ENCODE peak calls at places on chromosomes 11 and 22, in six cellular contexts. M, C, V, K, F and Q are unnamed samples.

GRCh38 chr22:27632451-27633295 is 168.9 kb downstream of the MN1 start:
- DNase-seq in C (no peak), V (no peak), M (no peak), F (no peak), K (no peak), Q (no peak)

GRCh38 chr11:119578466-119579220 is 150.4 kb downstream of the NECTIN1 start:
- DNase-seq in F (no peak), V (no peak), C (no peak), M (no peak), K (no peak), Q (peak; percentile 42)

GRCh38 chr11:129814244-129814992 is 1.2 kb upstream of the TMEM45B start:
- DNase-seq in K (no peak), C (no peak), M (no peak), V (no peak), F (peak; percentile 88), Q (peak; percentile 40)

GRCh38 chr11:123251656-123252344 is 56.8 kb upstream of the CLMP start:
- DNase-seq in K (no peak), C (peak; percentile 72), V (no peak), F (peak; percentile 74), M (peak; percentile 46), Q (no peak)

GRCh38 chr22:19868333-19868732 is 13.7 kb upstream of the GNB1L start:
- DNase-seq in K (no peak), V (no peak), C (no peak), M (no peak), F (no peak), Q (peak; percentile 5)

GRCh38 chr11:44538375-44539054 is 26.9 kb upstream of the CD82 start:
- DNase-seq in M (peak; percentile 78), F (peak; percentile 88), C (peak; percentile 67), V (peak; percentile 78), K (peak; percentile 52), Q (peak; percentile 64)

GRCh38 chr22:28430656-28431055 is 249.0 kb downstream of the TTC28 start:
- DNase-seq in F (no peak), C (no peak), V (no peak), M (no peak), K (no peak), Q (no peak)

GRCh38 chr22:22171357-22172218 is 73.0 kb upstream of the VPREB1 start:
- DNase-seq in K (peak; percentile 45), C (no peak), V (no peak), M (no peak), F (peak; percentile 40), Q (no peak)

GRCh38 chr11:113675565-113675964 is 30.5 kb downstream of the TMPRSS5 start:
- DNase-seq in F (no peak), V (no peak), C (no peak), M (no peak), K (no peak), Q (no peak)

GRCh38 chr11:121321614-121322243 is 29.2 kb downstream of the SC5D start:
- DNase-seq in M (peak; percentile 41), C (no peak), F (peak; percentile 73), V (no peak), K (peak; percentile 12), Q (peak; percentile 18)

GRCh38 chr22:48485144-48486135 is 1342.2 kb downstream of the BRD1 start:
- DNase-seq in F (no peak), M (no peak), K (no peak), V (no peak), C (no peak), Q (peak; percentile 25)

GRCh38 chr22:29524440-29525191 is 28.9 kb downstream of the THOC5 start:
- DNase-seq in F (peak; percentile 63), K (no peak), M (no peak), C (peak; percentile 70), V (peak; percentile 27), Q (no peak)

GRCh38 chr11:102669664-102670063 is 35.9 kb downstream of the MMP27 start:
- DNase-seq in K (no peak), M (no peak), F (no peak), C (no peak), V (no peak), Q (no peak)

GRCh38 chr11:57424802-57425564 is 1.9 kb downstream of the SLC43A3 start:
- DNase-seq in K (no peak), C (peak; percentile 84), F (peak; percentile 69), M (peak; percentile 82), V (peak; percentile 56), Q (peak; percentile 60)

GRCh38 chr22:23539135-23539838 is 40.8 kb downstream of the IGLL1 start:
- DNase-seq in M (peak; percentile 87), K (peak; percentile 81), V (peak; percentile 83), C (peak; percentile 79), F (peak; percentile 94), Q (peak; percentile 93)

GRCh38 chr11:27420217-27420616 is 52.4 kb downstream of the LGR4 start:
- DNase-seq in F (no peak), K (no peak), M (no peak), V (no peak), C (no peak), Q (no peak)

DNA sequence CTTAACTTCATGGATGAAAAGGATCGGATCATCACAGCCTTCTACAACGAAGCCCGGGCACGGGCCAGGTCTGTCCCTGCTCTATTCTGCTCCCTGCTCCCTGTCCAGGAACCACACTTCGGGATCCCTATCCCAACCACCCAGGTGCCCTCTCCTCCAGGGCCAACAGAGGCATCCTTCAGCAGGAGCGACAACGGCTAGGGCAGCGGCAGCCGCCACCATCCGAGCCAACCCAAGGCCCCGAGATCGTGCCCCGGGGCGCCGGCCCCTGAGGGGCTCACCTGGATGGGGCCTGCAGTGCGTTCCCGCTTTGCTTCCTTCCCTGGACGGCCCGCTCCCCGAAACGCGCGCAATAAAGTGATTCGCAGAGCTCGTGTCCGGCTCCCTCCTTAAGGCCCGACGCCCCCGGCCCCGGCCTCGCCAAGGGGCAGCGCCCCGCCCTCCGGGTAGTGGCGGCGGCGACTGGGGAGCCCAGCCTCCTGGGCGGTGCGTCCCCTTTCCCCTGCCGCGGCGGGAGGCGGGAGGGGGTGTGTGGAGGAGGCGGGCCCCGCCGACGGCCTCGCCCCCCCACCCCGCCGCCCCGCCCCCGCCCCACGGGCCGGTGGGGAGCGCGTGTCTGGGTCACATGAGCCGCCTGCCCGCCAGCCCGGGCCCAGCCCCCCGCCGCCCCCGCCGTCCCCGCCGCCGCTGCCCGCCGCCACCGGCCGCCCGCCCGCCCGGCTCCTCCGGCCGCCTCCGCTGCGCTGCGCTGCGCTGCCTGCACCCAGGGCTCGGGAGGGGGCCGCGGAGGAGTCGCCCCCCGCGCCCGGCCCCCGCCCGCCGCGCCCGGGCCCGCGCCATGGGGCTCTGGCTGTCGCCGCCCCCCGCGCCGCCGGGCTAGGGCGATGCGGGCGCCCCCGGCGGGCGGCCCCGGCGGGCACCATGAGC is at the start of gene VEGFB:
- DNase-seq in C (peak; percentile 79), V (peak; percentile 81), F (peak; percentile 67), M (peak; percentile 55), K (no peak), Q (peak; percentile 81)
- TF ChIP-seq POLR2A in C (peak; percentile 63), V (no peak), F (no peak), M (peak; percentile 45), K (no peak), Q (peak; percentile 13)

GRCh38 chr11:125245299-125245698 is 80.7 kb downstream of the PKNOX2 start:
- DNase-seq in F (no peak), C (no peak), M (no peak), V (no peak), K (no peak), Q (no peak)

GRCh38 chr11:125239585-125240331 is 75.2 kb downstream of the PKNOX2 start:
- DNase-seq in F (no peak), C (no peak), M (no peak), V (no peak), K (no peak), Q (no peak)

GRCh38 chr11:125241104-125241503 is 76.6 kb downstream of the PKNOX2 start:
- DNase-seq in K (no peak), F (no peak), M (no peak), C (no peak), V (no peak), Q (no peak)

GRCh38 chr11:125244166-125244565 is 79.6 kb downstream of the PKNOX2 start:
- DNase-seq in M (no peak), C (no peak), V (no peak), F (no peak), K (no peak), Q (no peak)

DNA sequence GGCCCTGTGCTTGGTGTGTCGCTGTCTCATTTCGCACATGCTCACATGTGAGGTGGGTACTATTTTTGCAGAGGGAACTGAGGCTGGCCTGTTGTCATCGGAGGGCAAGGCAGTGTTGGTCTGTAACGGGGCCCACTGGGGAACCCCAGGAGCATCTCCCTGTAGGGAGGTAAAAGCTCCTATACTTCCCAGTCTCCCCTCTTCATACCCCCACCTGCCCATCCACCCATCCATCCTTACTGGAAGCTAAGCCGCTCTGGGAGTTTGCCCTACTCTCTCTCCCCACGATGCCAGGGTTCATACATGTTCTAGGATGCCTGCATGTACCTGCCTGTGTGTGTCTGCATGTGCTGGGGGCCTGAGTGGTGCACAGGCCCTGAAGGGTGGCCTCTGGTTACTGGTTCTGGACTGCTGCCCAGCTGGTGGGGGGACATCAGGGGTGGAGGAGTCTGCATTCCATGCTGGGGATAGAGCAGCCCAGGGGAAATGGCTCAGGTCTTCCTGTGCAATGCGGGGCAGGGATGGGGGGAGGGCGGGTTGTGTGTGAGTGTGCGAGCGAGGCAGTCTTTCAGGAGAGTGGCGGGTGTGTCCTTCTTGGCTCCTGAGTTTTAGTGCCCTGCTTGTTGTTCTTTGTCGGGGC is 77.7 kb downstream of the PKNOX2 start:
- DNase-seq in F (no peak), V (no peak), K (no peak), M (no peak), C (no peak), Q (no peak)
- H3K27ac ChIP-seq in F (no peak overlapping the region), V (no peak overlapping the region), K (no peak overlapping the region), M (no peak overlapping the region), C (no peak overlapping the region), Q (no peak overlapping the region)

DNA sequence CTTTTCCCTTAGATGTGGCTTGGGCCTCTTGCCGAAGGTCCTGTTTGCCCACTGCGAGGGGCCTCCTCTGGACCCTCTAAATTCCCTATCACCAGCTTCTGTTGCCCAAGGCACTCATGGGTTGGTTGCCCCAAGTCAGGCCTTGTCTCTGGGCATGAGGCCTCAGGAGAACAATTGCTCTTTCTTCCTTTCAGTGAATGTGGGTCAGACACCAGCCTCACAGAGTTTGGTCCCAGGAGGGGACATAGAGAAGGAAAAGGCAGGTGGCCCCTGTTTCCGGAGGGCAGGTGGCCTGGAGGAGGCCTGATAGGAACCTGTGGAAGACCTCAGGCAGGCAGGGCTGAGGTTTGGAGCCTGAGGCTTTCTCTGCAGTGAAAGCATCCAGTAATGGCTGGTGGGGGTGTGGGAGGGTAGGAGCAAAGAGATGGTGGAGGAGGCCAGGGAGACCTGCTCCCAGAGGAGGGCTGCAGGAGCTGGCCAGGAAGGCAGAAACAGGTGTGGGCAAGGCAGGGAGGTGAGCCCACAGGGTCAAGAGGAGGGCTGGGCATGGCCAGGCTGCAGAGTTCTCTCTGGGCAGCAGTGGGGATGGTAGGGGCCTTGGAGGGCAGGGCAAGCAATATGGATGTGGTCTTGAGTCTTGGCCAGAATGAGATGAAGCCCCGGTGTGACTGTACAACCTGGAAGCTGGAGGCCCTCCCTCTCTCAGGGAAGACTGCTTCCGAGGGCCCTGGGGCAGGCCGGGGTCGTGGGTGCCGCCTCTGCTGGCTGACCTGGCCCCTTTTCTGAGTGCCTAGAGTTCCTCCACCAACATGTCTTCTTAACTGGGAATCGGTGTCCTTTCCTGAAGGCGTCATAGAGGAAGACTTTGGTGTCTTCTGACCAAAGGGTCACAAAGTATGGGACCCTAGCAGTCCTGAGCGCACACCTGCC is 28.0 kb upstream of the LMO1 start:
- DNase-seq in C (no peak), V (no peak), K (no peak), M (no peak), F (no peak), Q (no peak)
- TF ChIP-seq POLR2A in C (no peak), V (no peak), K (no peak), M (no peak), F (no peak), Q (no peak)

DNA sequence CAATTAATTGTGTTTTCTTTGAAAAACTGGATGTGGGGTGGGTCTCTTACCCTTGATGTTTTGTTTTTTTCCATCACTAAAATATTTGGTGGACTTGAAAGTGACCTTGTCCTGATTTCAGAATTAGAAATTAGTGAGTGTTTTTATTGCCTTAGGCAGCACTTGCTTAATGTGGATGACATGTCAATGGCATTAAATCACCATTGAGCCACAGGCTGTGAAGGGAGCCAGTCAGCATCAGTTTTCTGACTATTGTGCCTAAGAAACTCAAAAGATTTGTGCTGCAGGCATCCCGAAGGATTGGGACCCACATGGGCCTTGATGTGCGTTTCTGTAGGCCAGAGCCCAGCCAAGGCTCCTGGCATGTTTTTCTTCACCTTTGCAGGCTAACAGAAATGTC is 53.8 kb downstream of the SWAP70 start:
- DNase-seq in C (no peak), F (no peak), V (no peak), M (no peak), K (no peak), Q (no peak)
- H3K27ac ChIP-seq in C (peak overlapping the region; percentile 23), F (no peak overlapping the region), V (peak overlapping the region; percentile 35), M (no peak overlapping the region), K (no peak overlapping the region), Q (peak overlapping the region; percentile 3)